ENCODE peak calls at places on chromosomes 4 and X, in eight cellular contexts. One of them, this sample, is unnamed.

GRCh38 chr4:154579927-154580326 is 10.6 kb downstream of the FGA start:
- DNase-seq in hepatocyte: no peak
- DNase-seq in fibroblast of the aortic adventitia: no peak
- DNase-seq in AG09309: no peak
- DNase-seq in left ventricle myocardium inferior: no peak
- DNase-seq in fibroblast of pulmonary artery: no peak
- DNase-seq in brain microvascular endothelial cell: no peak
- DNase-seq in osteoblast: no peak
- DNase-seq in this sample: no peak

GRCh38 chrX:16807548-16807947 is 21.3 kb downstream of the TXLNG start:
- DNase-seq in hepatocyte: peak; percentile 61
- DNase-seq in fibroblast of the aortic adventitia: peak; percentile 12
- DNase-seq in AG09309: no peak
- DNase-seq in left ventricle myocardium inferior: no peak
- DNase-seq in fibroblast of pulmonary artery: peak; percentile 60
- DNase-seq in brain microvascular endothelial cell: no peak
- DNase-seq in osteoblast: peak; percentile 76
- DNase-seq in this sample: no peak

GRCh38 chr4:24473309-24473721 is 111.0 kb downstream of the DHX15 start:
- DNase-seq in hepatocyte: peak; percentile 57
- DNase-seq in fibroblast of the aortic adventitia: peak; percentile 41
- DNase-seq in AG09309: no peak
- DNase-seq in left ventricle myocardium inferior: peak; percentile 23
- DNase-seq in fibroblast of pulmonary artery: peak; percentile 36
- DNase-seq in brain microvascular endothelial cell: no peak
- DNase-seq in osteoblast: peak; percentile 87
- DNase-seq in this sample: peak; percentile 46

GRCh38 chr4:56464581-56464980 is 2.8 kb upstream of the SRP72 start:
- DNase-seq in hepatocyte: no peak
- DNase-seq in fibroblast of the aortic adventitia: no peak
- DNase-seq in AG09309: no peak
- DNase-seq in left ventricle myocardium inferior: no peak
- DNase-seq in fibroblast of pulmonary artery: no peak
- DNase-seq in brain microvascular endothelial cell: no peak
- DNase-seq in osteoblast: no peak
- DNase-seq in this sample: no peak

GRCh38 chrX:15988661-15989603 is 134.3 kb upstream of the AP1S2 start:
- DNase-seq in hepatocyte: peak; percentile 15
- DNase-seq in fibroblast of the aortic adventitia: peak; percentile 84
- DNase-seq in AG09309: peak; percentile 25
- DNase-seq in left ventricle myocardium inferior: no peak
- DNase-seq in fibroblast of pulmonary artery: peak; percentile 83
- DNase-seq in brain microvascular endothelial cell: peak; percentile 63
- DNase-seq in osteoblast: peak; percentile 63
- DNase-seq in this sample: peak; percentile 53

GRCh38 chr4:52959545-52959944 is 97.4 kb downstream of the RASL11B start:
- DNase-seq in hepatocyte: no peak
- DNase-seq in fibroblast of the aortic adventitia: peak; percentile 69
- DNase-seq in AG09309: peak; percentile 79
- DNase-seq in left ventricle myocardium inferior: no peak
- DNase-seq in fibroblast of pulmonary artery: peak; percentile 44
- DNase-seq in brain microvascular endothelial cell: no peak
- DNase-seq in osteoblast: no peak
- DNase-seq in this sample: peak; percentile 53

GRCh38 chr4:128386761-128387599 is 99.4 kb upstream of the PGRMC2 start:
- DNase-seq in hepatocyte: peak; percentile 71
- DNase-seq in fibroblast of the aortic adventitia: peak; percentile 99
- DNase-seq in AG09309: peak; percentile 92
- DNase-seq in left ventricle myocardium inferior: peak; percentile 88
- DNase-seq in fibroblast of pulmonary artery: peak; percentile 96
- DNase-seq in brain microvascular endothelial cell: peak; percentile 97
- DNase-seq in osteoblast: peak; percentile 77
- DNase-seq in this sample: peak; percentile 99

GRCh38 chr4:170428929-170429328 is 339.2 kb upstream of the AADAT start:
- DNase-seq in hepatocyte: no peak
- DNase-seq in fibroblast of the aortic adventitia: no peak
- DNase-seq in AG09309: no peak
- DNase-seq in left ventricle myocardium inferior: no peak
- DNase-seq in fibroblast of pulmonary artery: no peak
- DNase-seq in brain microvascular endothelial cell: no peak
- DNase-seq in osteoblast: no peak
- DNase-seq in this sample: no peak

GRCh38 chrX:17527135-17527701 is 152.2 kb downstream of the NHS start:
- DNase-seq in hepatocyte: no peak
- DNase-seq in fibroblast of the aortic adventitia: no peak
- DNase-seq in AG09309: no peak
- DNase-seq in left ventricle myocardium inferior: peak; percentile 54
- DNase-seq in fibroblast of pulmonary artery: peak; percentile 16
- DNase-seq in brain microvascular endothelial cell: no peak
- DNase-seq in osteoblast: peak; percentile 34
- DNase-seq in this sample: no peak

GRCh38 chr4:118740869-118741268 is 55.7 kb downstream of the METTL14 start:
- DNase-seq in hepatocyte: peak; percentile 30
- DNase-seq in fibroblast of the aortic adventitia: peak; percentile 60
- DNase-seq in AG09309: no peak
- DNase-seq in left ventricle myocardium inferior: no peak
- DNase-seq in fibroblast of pulmonary artery: peak; percentile 58
- DNase-seq in brain microvascular endothelial cell: no peak
- DNase-seq in osteoblast: no peak
- DNase-seq in this sample: peak; percentile 49

GRCh38 chrX:7852166-7852565 is 9.2 kb downstream of the VCX start:
- DNase-seq in hepatocyte: no peak
- DNase-seq in fibroblast of the aortic adventitia: no peak
- DNase-seq in AG09309: no peak
- DNase-seq in left ventricle myocardium inferior: no peak
- DNase-seq in fibroblast of pulmonary artery: no peak
- DNase-seq in brain microvascular endothelial cell: no peak
- DNase-seq in osteoblast: no peak
- DNase-seq in this sample: no peak

GRCh38 chr4:78222575-78223186 is 165.6 kb downstream of the FRAS1 start:
- DNase-seq in hepatocyte: no peak
- DNase-seq in fibroblast of the aortic adventitia: no peak
- DNase-seq in AG09309: no peak
- DNase-seq in left ventricle myocardium inferior: no peak
- DNase-seq in fibroblast of pulmonary artery: no peak
- DNase-seq in brain microvascular endothelial cell: no peak
- DNase-seq in osteoblast: no peak
- DNase-seq in this sample: no peak

GRCh38 chr4:95674451-95675095 is 125.8 kb upstream of the UNC5C start:
- DNase-seq in hepatocyte: no peak
- DNase-seq in fibroblast of the aortic adventitia: no peak
- DNase-seq in AG09309: no peak
- DNase-seq in left ventricle myocardium inferior: no peak
- DNase-seq in fibroblast of pulmonary artery: peak; percentile 80
- DNase-seq in brain microvascular endothelial cell: no peak
- DNase-seq in osteoblast: no peak
- DNase-seq in this sample: no peak

GRCh38 chr4:4432341-4433125 is 45.6 kb downstream of the NSG1 start:
- DNase-seq in hepatocyte: no peak
- DNase-seq in fibroblast of the aortic adventitia: no peak
- DNase-seq in AG09309: no peak
- DNase-seq in left ventricle myocardium inferior: no peak
- DNase-seq in fibroblast of pulmonary artery: no peak
- DNase-seq in brain microvascular endothelial cell: no peak
- DNase-seq in osteoblast: no peak
- DNase-seq in this sample: no peak

GRCh38 chr4:109207060-109207459 is 95.4 kb downstream of the COL25A1 start:
- DNase-seq in hepatocyte: peak; percentile 10
- DNase-seq in fibroblast of the aortic adventitia: peak; percentile 29
- DNase-seq in AG09309: no peak
- DNase-seq in left ventricle myocardium inferior: no peak
- DNase-seq in fibroblast of pulmonary artery: peak; percentile 35
- DNase-seq in brain microvascular endothelial cell: peak; percentile 60
- DNase-seq in osteoblast: no peak
- DNase-seq in this sample: peak; percentile 83

GRCh38 chrX:132077912-132078311 is 49.9 kb downstream of the FRMD7 start:
- DNase-seq in hepatocyte: no peak
- DNase-seq in fibroblast of the aortic adventitia: no peak
- DNase-seq in AG09309: no peak
- DNase-seq in left ventricle myocardium inferior: no peak
- DNase-seq in fibroblast of pulmonary artery: no peak
- DNase-seq in brain microvascular endothelial cell: no peak
- DNase-seq in osteoblast: no peak
- DNase-seq in this sample: no peak

GRCh38 chrX:154540897-154541535 is 5.6 kb downstream of the G6PD start:
- DNase-seq in hepatocyte: peak; percentile 64
- DNase-seq in fibroblast of the aortic adventitia: no peak
- DNase-seq in AG09309: no peak
- DNase-seq in left ventricle myocardium inferior: no peak
- DNase-seq in fibroblast of pulmonary artery: no peak
- DNase-seq in brain microvascular endothelial cell: no peak
- DNase-seq in osteoblast: peak; percentile 75
- DNase-seq in this sample: no peak

GRCh38 chrX:130952266-130953043 is 49.4 kb upstream of the ENOX2 start:
- DNase-seq in hepatocyte: no peak
- DNase-seq in fibroblast of the aortic adventitia: no peak
- DNase-seq in AG09309: no peak
- DNase-seq in left ventricle myocardium inferior: no peak
- DNase-seq in fibroblast of pulmonary artery: no peak
- DNase-seq in brain microvascular endothelial cell: no peak
- DNase-seq in osteoblast: no peak
- DNase-seq in this sample: no peak

GRCh38 chr4:112801341-112801740 is 164.4 kb downstream of the LARP7 start:
- DNase-seq in hepatocyte: no peak
- DNase-seq in fibroblast of the aortic adventitia: no peak
- DNase-seq in AG09309: no peak
- DNase-seq in left ventricle myocardium inferior: no peak
- DNase-seq in fibroblast of pulmonary artery: no peak
- DNase-seq in brain microvascular endothelial cell: no peak
- DNase-seq in osteoblast: no peak
- DNase-seq in this sample: no peak

GRCh38 chr4:15707363-15707715 is 4.5 kb downstream of the BST1 start:
- DNase-seq in hepatocyte: no peak
- DNase-seq in fibroblast of the aortic adventitia: no peak
- DNase-seq in AG09309: no peak
- DNase-seq in left ventricle myocardium inferior: no peak
- DNase-seq in fibroblast of pulmonary artery: no peak
- DNase-seq in brain microvascular endothelial cell: no peak
- DNase-seq in osteoblast: no peak
- DNase-seq in this sample: no peak

GRCh38 chr4:150578745-150579470 is 3.0 kb upstream of the MAB21L2 start:
- DNase-seq in hepatocyte: peak; percentile 24
- DNase-seq in fibroblast of the aortic adventitia: no peak
- DNase-seq in AG09309: no peak
- DNase-seq in left ventricle myocardium inferior: no peak
- DNase-seq in fibroblast of pulmonary artery: peak; percentile 23
- DNase-seq in brain microvascular endothelial cell: no peak
- DNase-seq in osteoblast: peak; percentile 60
- DNase-seq in this sample: peak; percentile 57

GRCh38 chr4:57074753-57075152 is 35.4 kb downstream of the IGFBP7 start:
- DNase-seq in hepatocyte: no peak
- DNase-seq in fibroblast of the aortic adventitia: peak; percentile 95
- DNase-seq in AG09309: peak; percentile 80
- DNase-seq in left ventricle myocardium inferior: no peak
- DNase-seq in fibroblast of pulmonary artery: peak; percentile 79
- DNase-seq in brain microvascular endothelial cell: no peak
- DNase-seq in osteoblast: no peak
- DNase-seq in this sample: peak; percentile 79

GRCh38 chr4:138555584-138555983 is 313.4 kb upstream of the SLC7A11 start:
- DNase-seq in hepatocyte: peak; percentile 13
- DNase-seq in fibroblast of the aortic adventitia: no peak
- DNase-seq in AG09309: no peak
- DNase-seq in left ventricle myocardium inferior: no peak
- DNase-seq in fibroblast of pulmonary artery: peak; percentile 53
- DNase-seq in brain microvascular endothelial cell: no peak
- DNase-seq in osteoblast: no peak
- DNase-seq in this sample: peak; percentile 55
- TF ChIP-seq CTCF in hepatocyte: peak; percentile 26
- TF ChIP-seq CTCF in fibroblast of the aortic adventitia: no peak
- TF ChIP-seq CTCF in AG09309: peak; percentile 23
- TF ChIP-seq CTCF in left ventricle myocardium inferior: no peak
- TF ChIP-seq CTCF in fibroblast of pulmonary artery: peak; percentile 45
- TF ChIP-seq CTCF in brain microvascular endothelial cell: peak; percentile 54
- TF ChIP-seq CTCF in osteoblast: peak; percentile 42
- TF ChIP-seq CTCF in this sample: peak; percentile 54

DNA sequence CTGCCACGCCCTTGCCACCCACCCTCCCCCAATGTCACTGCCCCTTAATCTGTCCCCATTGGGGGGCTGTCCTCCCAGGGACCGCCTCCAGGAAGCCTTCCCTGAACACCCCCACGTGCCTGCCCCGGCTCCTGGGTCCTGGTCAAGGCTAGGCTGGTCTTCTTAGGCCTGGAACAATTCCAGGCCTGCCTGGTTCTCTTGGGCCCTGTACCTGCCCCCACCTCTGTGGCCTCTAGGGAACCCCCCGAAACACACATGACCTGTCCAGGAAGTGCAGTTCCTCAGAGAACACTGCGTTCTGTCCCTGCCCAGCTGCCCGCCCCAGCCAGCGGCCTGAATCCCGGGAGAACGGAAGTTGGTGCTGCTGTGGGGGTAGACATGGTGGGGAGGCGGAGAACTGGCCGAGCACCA is 5.1 kb downstream of the MXD4 start:
- DNase-seq in hepatocyte: no peak
- DNase-seq in fibroblast of the aortic adventitia: no peak
- DNase-seq in AG09309: no peak
- DNase-seq in left ventricle myocardium inferior: peak; percentile 56
- DNase-seq in fibroblast of pulmonary artery: peak; percentile 35
- DNase-seq in brain microvascular endothelial cell: no peak
- DNase-seq in osteoblast: peak; percentile 86
- DNase-seq in this sample: peak; percentile 37
- H3K4me3 ChIP-seq in hepatocyte: no peak overlapping the region
- H3K4me3 ChIP-seq in fibroblast of the aortic adventitia: no peak overlapping the region
- H3K4me3 ChIP-seq in AG09309: no peak overlapping the region
- H3K4me3 ChIP-seq in left ventricle myocardium inferior: peak overlapping the region; percentile 79
- H3K4me3 ChIP-seq in fibroblast of pulmonary artery: no peak overlapping the region
- H3K4me3 ChIP-seq in brain microvascular endothelial cell: no peak overlapping the region
- H3K4me3 ChIP-seq in osteoblast: no peak overlapping the region
- H3K4me3 ChIP-seq in this sample: peak overlapping the region; percentile 10

GRCh38 chr4:113945906-113946305 is 33.5 kb downstream of the ARSJ start:
- DNase-seq in hepatocyte: no peak
- DNase-seq in fibroblast of the aortic adventitia: peak; percentile 52
- DNase-seq in AG09309: no peak
- DNase-seq in left ventricle myocardium inferior: no peak
- DNase-seq in fibroblast of pulmonary artery: peak; percentile 38
- DNase-seq in brain microvascular endothelial cell: no peak
- DNase-seq in osteoblast: peak; percentile 80
- DNase-seq in this sample: peak; percentile 51
- TF ChIP-seq CTCF in hepatocyte: no peak
- TF ChIP-seq CTCF in fibroblast of the aortic adventitia: no peak
- TF ChIP-seq CTCF in AG09309: no peak
- TF ChIP-seq CTCF in left ventricle myocardium inferior: no peak
- TF ChIP-seq CTCF in fibroblast of pulmonary artery: no peak
- TF ChIP-seq CTCF in brain microvascular endothelial cell: no peak
- TF ChIP-seq CTCF in osteoblast: no peak
- TF ChIP-seq CTCF in this sample: peak; percentile 7

GRCh38 chrX:150508461-150509367 is 59.7 kb upstream of the MTM1 start:
- DNase-seq in hepatocyte: no peak
- DNase-seq in fibroblast of the aortic adventitia: peak; percentile 67
- DNase-seq in AG09309: no peak
- DNase-seq in left ventricle myocardium inferior: peak; percentile 54
- DNase-seq in fibroblast of pulmonary artery: peak; percentile 63
- DNase-seq in brain microvascular endothelial cell: no peak
- DNase-seq in osteoblast: no peak
- DNase-seq in this sample: peak; percentile 24
- H3K4me3 ChIP-seq in hepatocyte: no peak overlapping the region
- H3K4me3 ChIP-seq in fibroblast of the aortic adventitia: no peak overlapping the region
- H3K4me3 ChIP-seq in AG09309: no peak overlapping the region
- H3K4me3 ChIP-seq in left ventricle myocardium inferior: peak overlapping the region; percentile 49
- H3K4me3 ChIP-seq in fibroblast of pulmonary artery: no peak overlapping the region
- H3K4me3 ChIP-seq in brain microvascular endothelial cell: no peak overlapping the region
- H3K4me3 ChIP-seq in osteoblast: no peak overlapping the region
- H3K4me3 ChIP-seq in this sample: no peak overlapping the region

This sample was measured in choroid plexus epithelial cell.